ENCODE peak calls at places on chromosomes 11 and 22, in nine cellular contexts. I, A, O, Q, C, T, U, B and P are unnamed samples. For H3K4me1, the result is how much of the 10 kb centered on the place peaks cover.

GRCh38 chr11:114179234-114179941 is 116.8 kb upstream of the NNMT start:
- DNase-seq in T (peak), B (peak), O (no peak), I (no peak), C (no peak), A (no peak), Q (no peak), U (peak), P (no peak)

GRCh38 chr11:95132956-95133355 is 43.3 kb downstream of the ENDOD1 start:
- DNase-seq in Q (no peak), I (peak), C (no peak), B (no peak), T (no peak), U (no peak), O (no peak), A (no peak), P (no peak)

GRCh38 chr11:60343094-60343704 is 16.1 kb downstream of the MS4A6E start:
- DNase-seq in O (peak), U (no peak), T (no peak), A (no peak), B (no peak), I (no peak), C (peak), Q (no peak), P (no peak)

GRCh38 chr11:130180491-130180890 is 20.9 kb downstream of the ST14 start:
- DNase-seq in U (no peak), O (no peak), T (no peak), C (no peak), A (no peak), I (peak), Q (no peak), B (peak), P (peak)

GRCh38 chr22:48748113-48748859 is 1079.4 kb downstream of the BRD1 start:
- DNase-seq in I (no peak), C (no peak), T (peak), O (no peak), A (no peak), U (no peak), B (no peak), Q (no peak), P (no peak)

GRCh38 chr11:72326151-72326842 is 82.3 kb upstream of the PHOX2A start:
- DNase-seq in B (no peak), A (no peak), I (no peak), C (no peak), Q (no peak), T (no peak), U (no peak), O (no peak), P (peak)

GRCh38 chr11:85595285-85595884 is 31.8 kb downstream of the DLG2 start:
- DNase-seq in B (peak), C (peak), T (no peak), I (peak), U (no peak), Q (no peak), A (no peak), O (peak), P (peak)

GRCh38 chr11:77115956-77116355 is 12.1 kb upstream of the MYO7A start:
- DNase-seq in C (no peak), T (no peak), U (no peak), O (no peak), Q (no peak), A (no peak), I (no peak), B (no peak), P (no peak)

GRCh38 chr11:26931881-26932280 is 62.0 kb upstream of the FIBIN start:
- DNase-seq in O (no peak), I (no peak), A (no peak), U (no peak), T (no peak), Q (no peak), C (no peak), B (no peak), P (no peak)

GRCh38 chr11:14499178-14499559 is 442 bp downstream of the COPB1 start:
- DNase-seq in Q (no peak), U (no peak), A (no peak), T (peak), C (no peak), B (peak), I (no peak), O (peak), P (no peak)

GRCh38 chr11:13045734-13046133 is 36.6 kb downstream of the RASSF10 start:
- DNase-seq in C (no peak), A (no peak), B (no peak), O (no peak), U (no peak), I (no peak), T (no peak), Q (no peak), P (no peak)

GRCh38 chr11:18765554-18765953 is 26.0 kb downstream of the PTPN5 start:
- DNase-seq in C (no peak), I (no peak), O (no peak), T (no peak), U (no peak), Q (no peak), B (no peak), A (no peak), P (no peak)

GRCh38 chr11:64220798-64221197 is 5.2 kb downstream of the TRPT1 start:
- DNase-seq in I (no peak), Q (no peak), T (no peak), O (no peak), C (no peak), B (peak), U (no peak), A (no peak), P (no peak)

GRCh38 chr11:73154178-73154577 is 12.1 kb upstream of the FCHSD2 start:
- DNase-seq in T (no peak), Q (no peak), O (no peak), B (no peak), U (no peak), A (no peak), I (no peak), C (no peak), P (no peak)

GRCh38 chr11:20367313-20367948 is 3.9 kb downstream of the HTATIP2 start:
- DNase-seq in O (no peak), U (no peak), C (peak), I (peak), Q (no peak), B (peak), A (no peak), T (no peak), P (peak)

GRCh38 chr22:22787805-22788459 is 99.7 kb upstream of the IGLL5 start:
- DNase-seq in T (no peak), I (no peak), B (peak), O (peak), C (peak), Q (no peak), A (no peak), U (peak), P (no peak)

GRCh38 chr22:22786301-22787115 is 101.1 kb upstream of the IGLL5 start:
- DNase-seq in T (no peak), A (no peak), C (no peak), I (no peak), U (no peak), B (peak), O (no peak), Q (no peak), P (no peak)

GRCh38 chr22:22785316-22786065 is 102.1 kb upstream of the IGLL5 start:
- DNase-seq in A (no peak), B (no peak), Q (no peak), I (no peak), C (no peak), T (no peak), O (no peak), U (no peak), P (no peak)

GRCh38 chr22:22788460-22789037 is 99.1 kb upstream of the IGLL5 start:
- DNase-seq in T (no peak), Q (no peak), A (no peak), C (no peak), B (no peak), I (no peak), U (no peak), O (no peak), P (no peak)

DNA sequence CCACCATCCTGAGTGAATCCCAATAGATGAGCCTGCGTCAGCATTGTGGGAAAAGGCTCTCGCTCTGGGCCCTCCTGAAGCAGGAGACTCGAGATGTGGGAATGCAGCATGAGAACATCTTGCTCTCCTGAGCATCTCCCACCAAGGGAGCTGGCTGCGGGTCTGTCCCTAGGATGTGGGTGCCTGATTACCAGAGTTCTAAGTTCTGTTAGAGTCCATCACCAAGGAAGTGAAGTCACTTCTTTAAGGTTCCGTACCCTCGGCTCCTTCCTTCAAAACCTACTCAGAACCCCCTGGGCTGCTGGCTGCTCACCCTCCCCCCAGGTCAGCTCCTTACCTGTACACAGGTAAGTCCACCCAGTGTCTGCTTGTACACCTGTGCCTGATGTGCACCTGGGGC is 100.5 kb upstream of the IGLL5 start:
- DNase-seq in Q (no peak), B (no peak), U (no peak), O (no peak), T (no peak), A (no peak), C (no peak), I (no peak), P (no peak)
- TF ChIP-seq CTCF in Q (no peak), B (no peak), U (no peak), O (no peak), T (no peak), A (no peak), C (no peak), I (no peak), P (no peak)

GRCh38 chr11:69295995-69296889 is 2.3 kb downstream of the MYEOV start:
- DNase-seq in O (no peak), U (no peak), A (no peak), I (peak), Q (no peak), T (no peak), C (no peak), B (peak), P (peak)
- H3K4me1 ChIP-seq in O (under half), U (under half), A (under half), I (under half), Q (under half), T (under half), C (half or more), B (under half), P (under half)

DNA sequence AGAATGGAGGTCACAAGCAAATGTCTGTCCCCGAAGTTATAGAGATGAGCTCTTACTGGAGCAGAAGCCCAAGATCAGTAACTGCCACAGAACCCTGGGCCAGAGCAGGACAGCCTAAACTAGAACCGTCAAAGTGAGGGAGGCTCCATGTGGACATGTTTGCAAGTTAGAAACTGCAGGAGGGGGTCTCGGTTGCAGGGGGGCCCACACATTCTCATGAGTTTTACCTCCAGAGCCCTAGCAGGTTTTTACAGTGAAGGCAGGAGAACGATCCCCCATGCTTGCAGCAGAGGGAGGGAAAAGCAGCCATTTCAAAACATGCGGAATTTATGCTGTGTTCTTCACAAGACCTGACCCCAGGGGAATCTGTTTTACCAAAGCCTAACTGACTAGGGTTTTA is 133.5 kb upstream of the B3GAT1 start:
- DNase-seq in B (no peak), T (no peak), C (no peak), Q (no peak), A (no peak), O (no peak), U (no peak), I (no peak), P (no peak)
- H3K27ac ChIP-seq in B (no peak), T (no peak), C (no peak), Q (no peak), A (no peak), O (no peak), U (no peak), I (no peak), P (no peak)

GRCh38 chr11:47356129-47356997 is 3.9 kb upstream of the MYBPC3 start:
- DNase-seq in T (no peak), Q (no peak), O (no peak), A (no peak), C (no peak), I (peak), U (no peak), B (no peak), P (no peak)

GRCh38 chr11:47356998-47357329 is 4.5 kb upstream of the MYBPC3 start:
- DNase-seq in U (no peak), B (no peak), T (no peak), O (no peak), I (peak), A (no peak), Q (no peak), C (no peak), P (no peak)

GRCh38 chr11:47353978-47354774 is 1.7 kb upstream of the MYBPC3 start:
- DNase-seq in B (no peak), I (peak), C (no peak), A (no peak), U (no peak), T (no peak), O (no peak), Q (no peak), P (no peak)

GRCh38 chr11:47355283-47356128 is 3.0 kb upstream of the MYBPC3 start:
- DNase-seq in U (peak), T (peak), Q (peak), I (peak), A (peak), O (peak), B (peak), C (peak), P (peak)

GRCh38 chr11:47354913-47355282 is 2.4 kb upstream of the MYBPC3 start:
- DNase-seq in A (no peak), I (no peak), Q (no peak), C (no peak), B (no peak), O (no peak), T (no peak), U (no peak), P (no peak)
- TF ChIP-seq CTCF in A (no peak), I (no peak), Q (no peak), C (no peak), B (no peak), O (no peak), T (no peak), U (no peak), P (no peak)